ENCODE peak calls at places on chromosome 4, in eight cellular contexts. One of them, this sample, is unnamed.

GRCh38 chr4:10281996-10282395 is 165.4 kb upstream of the WDR1 start:
- DNase-seq in HCT116: no peak
- DNase-seq in neural progenitor cell: no peak
- DNase-seq in GM23338: no peak
- DNase-seq in hepatocyte: no peak
- DNase-seq in OCI-LY7: no peak
- DNase-seq in SK-N-SH: no peak
- DNase-seq in MM.1S: no peak
- DNase-seq in this sample: no peak

GRCh38 chr4:27360651-27361347 is 500.2 kb downstream of the STIM2 start:
- DNase-seq in HCT116: no peak
- DNase-seq in neural progenitor cell: peak
- DNase-seq in GM23338: peak
- DNase-seq in hepatocyte: peak
- DNase-seq in OCI-LY7: no peak
- DNase-seq in SK-N-SH: no peak
- DNase-seq in MM.1S: no peak
- DNase-seq in this sample: peak

GRCh38 chr4:118224239-118224829 is 128.5 kb downstream of the PRSS12 start:
- DNase-seq in HCT116: peak
- DNase-seq in neural progenitor cell: peak
- DNase-seq in GM23338: peak
- DNase-seq in hepatocyte: peak
- DNase-seq in OCI-LY7: peak
- DNase-seq in SK-N-SH: peak
- DNase-seq in MM.1S: peak
- DNase-seq in this sample: peak

GRCh38 chr4:77538144-77538543 is 67.5 kb upstream of the CXCL13 start:
- DNase-seq in HCT116: peak
- DNase-seq in neural progenitor cell: no peak
- DNase-seq in GM23338: no peak
- DNase-seq in hepatocyte: no peak
- DNase-seq in OCI-LY7: no peak
- DNase-seq in SK-N-SH: no peak
- DNase-seq in MM.1S: peak
- DNase-seq in this sample: peak

GRCh38 chr4:74005528-74005927 is 7.1 kb upstream of the CXCL5 start:
- DNase-seq in HCT116: no peak
- DNase-seq in neural progenitor cell: no peak
- DNase-seq in GM23338: no peak
- DNase-seq in hepatocyte: peak
- DNase-seq in OCI-LY7: no peak
- DNase-seq in SK-N-SH: no peak
- DNase-seq in MM.1S: no peak
- DNase-seq in this sample: peak

GRCh38 chr4:87523307-87523706 is 5.9 kb downstream of the SPARCL1 start:
- DNase-seq in HCT116: no peak
- DNase-seq in neural progenitor cell: no peak
- DNase-seq in GM23338: no peak
- DNase-seq in hepatocyte: no peak
- DNase-seq in OCI-LY7: no peak
- DNase-seq in SK-N-SH: no peak
- DNase-seq in MM.1S: no peak
- DNase-seq in this sample: no peak

GRCh38 chr4:119659576-119659975 is 31.0 kb upstream of the PDE5A start:
- DNase-seq in HCT116: no peak
- DNase-seq in neural progenitor cell: no peak
- DNase-seq in GM23338: no peak
- DNase-seq in hepatocyte: peak
- DNase-seq in OCI-LY7: no peak
- DNase-seq in SK-N-SH: no peak
- DNase-seq in MM.1S: no peak
- DNase-seq in this sample: peak

GRCh38 chr4:176287546-176287945 is 18.5 kb upstream of the ASB5 start:
- DNase-seq in HCT116: no peak
- DNase-seq in neural progenitor cell: no peak
- DNase-seq in GM23338: no peak
- DNase-seq in hepatocyte: no peak
- DNase-seq in OCI-LY7: no peak
- DNase-seq in SK-N-SH: no peak
- DNase-seq in MM.1S: no peak
- DNase-seq in this sample: no peak

GRCh38 chr4:168483786-168484185 is 3.5 kb upstream of the DDX60L start:
- DNase-seq in HCT116: no peak
- DNase-seq in neural progenitor cell: no peak
- DNase-seq in GM23338: no peak
- DNase-seq in hepatocyte: no peak
- DNase-seq in OCI-LY7: no peak
- DNase-seq in SK-N-SH: no peak
- DNase-seq in MM.1S: no peak
- DNase-seq in this sample: peak

GRCh38 chr4:175106301-175106700 is 188.1 kb downstream of the ADAM29 start:
- DNase-seq in HCT116: no peak
- DNase-seq in neural progenitor cell: no peak
- DNase-seq in GM23338: no peak
- DNase-seq in hepatocyte: no peak
- DNase-seq in OCI-LY7: no peak
- DNase-seq in SK-N-SH: no peak
- DNase-seq in MM.1S: no peak
- DNase-seq in this sample: peak

GRCh38 chr4:88457307-88458090 is 580 bp downstream of the HERC5 start:
- DNase-seq in HCT116: peak
- DNase-seq in neural progenitor cell: peak
- DNase-seq in GM23338: peak
- DNase-seq in hepatocyte: peak
- DNase-seq in OCI-LY7: no peak
- DNase-seq in SK-N-SH: peak
- DNase-seq in MM.1S: peak
- DNase-seq in this sample: peak

GRCh38 chr4:101071241-101071640 is 276.1 kb downstream of the PPP3CA start:
- DNase-seq in HCT116: no peak
- DNase-seq in neural progenitor cell: no peak
- DNase-seq in GM23338: no peak
- DNase-seq in hepatocyte: no peak
- DNase-seq in OCI-LY7: no peak
- DNase-seq in SK-N-SH: no peak
- DNase-seq in MM.1S: no peak
- DNase-seq in this sample: no peak

GRCh38 chr4:75658881-75659280 is 14.3 kb downstream of the G3BP2 start:
- DNase-seq in HCT116: no peak
- DNase-seq in neural progenitor cell: no peak
- DNase-seq in GM23338: no peak
- DNase-seq in hepatocyte: peak
- DNase-seq in OCI-LY7: no peak
- DNase-seq in SK-N-SH: no peak
- DNase-seq in MM.1S: no peak
- DNase-seq in this sample: peak

GRCh38 chr4:52952540-52952939 is 90.4 kb downstream of the RASL11B start:
- DNase-seq in HCT116: no peak
- DNase-seq in neural progenitor cell: no peak
- DNase-seq in GM23338: no peak
- DNase-seq in hepatocyte: no peak
- DNase-seq in OCI-LY7: no peak
- DNase-seq in SK-N-SH: peak
- DNase-seq in MM.1S: no peak
- DNase-seq in this sample: no peak

GRCh38 chr4:37981844-37982720 is 21.9 kb downstream of the PTTG2 start:
- DNase-seq in HCT116: no peak
- DNase-seq in neural progenitor cell: no peak
- DNase-seq in GM23338: no peak
- DNase-seq in hepatocyte: no peak
- DNase-seq in OCI-LY7: peak
- DNase-seq in SK-N-SH: no peak
- DNase-seq in MM.1S: no peak
- DNase-seq in this sample: peak

GRCh38 chr4:147846318-147847135 is 114.6 kb downstream of the ARHGAP10 start:
- DNase-seq in HCT116: no peak
- DNase-seq in neural progenitor cell: no peak
- DNase-seq in GM23338: no peak
- DNase-seq in hepatocyte: no peak
- DNase-seq in OCI-LY7: no peak
- DNase-seq in SK-N-SH: no peak
- DNase-seq in MM.1S: no peak
- DNase-seq in this sample: no peak

DNA sequence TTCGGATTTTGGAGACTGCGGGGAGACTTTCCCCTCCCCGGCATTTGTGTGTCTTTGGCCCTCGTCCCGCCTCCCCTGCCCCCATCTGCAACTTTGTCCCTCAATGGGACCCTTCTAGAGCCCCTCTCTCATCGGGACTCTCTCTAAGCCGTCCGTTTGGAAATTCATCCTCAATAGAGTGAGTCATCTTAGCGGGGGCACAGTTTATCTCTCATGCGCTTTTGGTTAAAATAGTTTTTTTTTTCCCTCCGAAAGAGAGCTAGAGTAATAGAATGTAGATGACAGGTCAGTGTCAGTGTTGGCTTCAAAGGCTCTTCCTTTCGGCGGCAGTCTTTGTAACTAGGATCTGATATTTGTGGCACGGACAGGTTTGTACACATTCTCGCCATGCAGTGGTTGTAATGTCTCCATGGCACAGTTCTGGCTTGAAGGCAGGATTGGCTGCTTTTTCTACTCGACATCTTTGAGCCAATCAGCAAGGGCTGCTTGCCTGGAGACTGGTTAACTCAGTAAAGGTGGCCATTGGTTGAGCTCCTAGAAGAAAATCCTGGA is 966 bp downstream of the N4BP2 start:
- DNase-seq in HCT116: peak
- DNase-seq in neural progenitor cell: peak
- DNase-seq in GM23338: peak
- DNase-seq in hepatocyte: peak
- DNase-seq in OCI-LY7: peak
- DNase-seq in SK-N-SH: peak
- DNase-seq in MM.1S: peak
- DNase-seq in this sample: peak
- TF ChIP-seq EZH2phosphoT487 in HCT116: no peak
- TF ChIP-seq EZH2phosphoT487 in neural progenitor cell: no peak
- TF ChIP-seq EZH2phosphoT487 in GM23338: no peak
- TF ChIP-seq EZH2phosphoT487 in hepatocyte: no peak
- TF ChIP-seq EZH2phosphoT487 in OCI-LY7: no peak
- TF ChIP-seq EZH2phosphoT487 in SK-N-SH: no peak
- TF ChIP-seq EZH2phosphoT487 in MM.1S: no peak
- TF ChIP-seq EZH2phosphoT487 in this sample: no peak

GRCh38 chr4:86453044-86453501 is 93.2 kb upstream of the MAPK10 start:
- DNase-seq in HCT116: no peak
- DNase-seq in neural progenitor cell: no peak
- DNase-seq in GM23338: no peak
- DNase-seq in hepatocyte: peak
- DNase-seq in OCI-LY7: no peak
- DNase-seq in SK-N-SH: no peak
- DNase-seq in MM.1S: no peak
- DNase-seq in this sample: peak
- H3K4me3 ChIP-seq in HCT116: no peak
- H3K4me3 ChIP-seq in neural progenitor cell: no peak
- H3K4me3 ChIP-seq in GM23338: no peak
- H3K4me3 ChIP-seq in hepatocyte: no peak
- H3K4me3 ChIP-seq in OCI-LY7: no peak
- H3K4me3 ChIP-seq in SK-N-SH: no peak
- H3K4me3 ChIP-seq in MM.1S: no peak
- H3K4me3 ChIP-seq in this sample: no peak

DNA sequence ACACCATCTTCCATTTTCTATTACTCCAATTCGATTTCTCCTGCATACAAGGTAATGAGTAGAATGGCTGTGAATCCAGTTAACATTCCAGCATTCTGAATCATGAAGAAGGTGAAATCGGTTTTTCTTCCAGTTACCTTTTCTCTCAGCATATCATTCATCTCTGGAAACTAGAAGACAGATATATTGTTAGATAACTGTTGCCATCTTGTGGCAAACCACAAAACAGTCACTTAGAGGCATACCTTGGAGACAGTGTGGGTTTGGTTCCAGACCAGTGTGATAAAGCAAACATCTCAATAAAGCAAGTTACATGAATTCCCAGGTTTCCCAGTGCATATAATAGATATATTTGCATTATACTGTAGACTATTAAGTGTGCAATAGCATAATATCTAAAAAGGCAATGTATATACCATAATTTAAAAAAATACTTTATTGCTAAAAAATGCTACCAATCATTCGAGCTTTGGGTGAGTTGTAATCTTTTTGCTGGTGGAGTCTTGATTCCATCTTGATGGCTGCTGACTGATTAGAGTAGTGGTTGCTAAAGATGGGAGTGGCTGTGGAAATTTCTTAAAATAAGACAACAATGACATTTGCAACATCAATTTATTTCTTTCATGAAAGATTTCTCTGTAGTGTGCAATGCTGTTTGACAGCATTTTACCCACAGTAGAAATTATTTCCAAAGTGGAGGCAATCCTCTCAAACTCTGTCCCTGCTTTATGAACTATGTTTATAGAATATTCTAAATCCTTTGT is 82.1 kb downstream of the SLC39A8 start:
- DNase-seq in HCT116: peak
- DNase-seq in neural progenitor cell: peak
- DNase-seq in GM23338: peak
- DNase-seq in hepatocyte: peak
- DNase-seq in OCI-LY7: peak
- DNase-seq in SK-N-SH: peak
- DNase-seq in MM.1S: peak
- DNase-seq in this sample: peak
- TF ChIP-seq CTCF in HCT116: peak
- TF ChIP-seq CTCF in neural progenitor cell: peak
- TF ChIP-seq CTCF in GM23338: peak
- TF ChIP-seq CTCF in hepatocyte: peak
- TF ChIP-seq CTCF in OCI-LY7: peak
- TF ChIP-seq CTCF in SK-N-SH: peak
- TF ChIP-seq CTCF in MM.1S: peak
- TF ChIP-seq CTCF in this sample: peak

GRCh38 chr4:3388461-3389185 is 53.1 kb upstream of the HGFAC start:
- DNase-seq in HCT116: no peak
- DNase-seq in neural progenitor cell: no peak
- DNase-seq in GM23338: no peak
- DNase-seq in hepatocyte: no peak
- DNase-seq in OCI-LY7: no peak
- DNase-seq in SK-N-SH: peak
- DNase-seq in MM.1S: no peak
- DNase-seq in this sample: peak
- TF ChIP-seq EZH2phosphoT487 in HCT116: no peak
- TF ChIP-seq EZH2phosphoT487 in neural progenitor cell: no peak
- TF ChIP-seq EZH2phosphoT487 in GM23338: no peak
- TF ChIP-seq EZH2phosphoT487 in hepatocyte: no peak
- TF ChIP-seq EZH2phosphoT487 in OCI-LY7: no peak
- TF ChIP-seq EZH2phosphoT487 in SK-N-SH: no peak
- TF ChIP-seq EZH2phosphoT487 in MM.1S: no peak
- TF ChIP-seq EZH2phosphoT487 in this sample: no peak

DNA sequence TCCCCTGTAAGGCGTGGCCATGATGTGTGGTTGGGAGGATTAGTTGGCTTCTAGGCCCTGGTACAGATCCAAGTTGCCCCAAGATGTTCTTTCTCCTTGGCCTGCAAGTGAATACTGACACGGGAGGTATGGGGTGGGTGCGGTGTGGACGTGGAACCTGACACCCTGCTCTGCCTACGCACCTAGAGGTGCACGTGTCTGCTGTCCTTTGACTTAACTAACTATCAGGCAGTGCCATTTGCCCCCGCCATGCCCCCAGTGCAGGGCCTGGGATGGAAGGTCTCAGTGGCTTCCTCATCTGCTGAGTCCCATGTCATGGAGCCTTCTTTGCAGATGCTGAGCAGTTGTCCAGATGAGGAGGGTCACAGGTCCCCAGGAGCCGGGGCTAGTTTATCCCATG is 90.8 kb downstream of the PSAPL1 start:
- DNase-seq in HCT116: no peak
- DNase-seq in neural progenitor cell: no peak
- DNase-seq in GM23338: no peak
- DNase-seq in hepatocyte: no peak
- DNase-seq in OCI-LY7: no peak
- DNase-seq in SK-N-SH: no peak
- DNase-seq in MM.1S: no peak
- DNase-seq in this sample: no peak
- H3K4me3 ChIP-seq in HCT116: no peak
- H3K4me3 ChIP-seq in neural progenitor cell: no peak
- H3K4me3 ChIP-seq in GM23338: no peak
- H3K4me3 ChIP-seq in hepatocyte: no peak
- H3K4me3 ChIP-seq in OCI-LY7: no peak
- H3K4me3 ChIP-seq in SK-N-SH: no peak
- H3K4me3 ChIP-seq in MM.1S: no peak
- H3K4me3 ChIP-seq in this sample: no peak